ENCODE peak calls at places on chromosomes 3 and 15, in nine cellular contexts. One of them, this sample, is unnamed.

GRCh38 chr3:66312039-66312438 is 91.2 kb downstream of the SLC25A26 start:
- DNase-seq in SW 1271: no peak
- DNase-seq in AG09309: no peak
- DNase-seq in GM12865: no peak
- DNase-seq in RCC 7860: no peak
- DNase-seq in lower leg skin: no peak
- DNase-seq in T-helper 17 cell: no peak
- DNase-seq in foreskin keratinocyte: no peak
- DNase-seq in bronchial epithelial cell: no peak
- DNase-seq in this sample: no peak

GRCh38 chr3:119937229-119937628 is 155.3 kb downstream of the NR1I2 start:
- DNase-seq in SW 1271: no peak
- DNase-seq in AG09309: no peak
- DNase-seq in GM12865: peak
- DNase-seq in RCC 7860: no peak
- DNase-seq in lower leg skin: no peak
- DNase-seq in T-helper 17 cell: no peak
- DNase-seq in foreskin keratinocyte: no peak
- DNase-seq in bronchial epithelial cell: no peak
- DNase-seq in this sample: no peak

GRCh38 chr3:43391621-43392020 is 105.3 kb downstream of the SNRK start:
- DNase-seq in SW 1271: no peak
- DNase-seq in AG09309: no peak
- DNase-seq in GM12865: no peak
- DNase-seq in RCC 7860: no peak
- DNase-seq in lower leg skin: no peak
- DNase-seq in T-helper 17 cell: no peak
- DNase-seq in foreskin keratinocyte: no peak
- DNase-seq in bronchial epithelial cell: no peak
- DNase-seq in this sample: no peak

GRCh38 chr3:137116619-137117018 is 158.8 kb downstream of the IL20RB start:
- DNase-seq in SW 1271: no peak
- DNase-seq in AG09309: no peak
- DNase-seq in GM12865: no peak
- DNase-seq in RCC 7860: no peak
- DNase-seq in lower leg skin: no peak
- DNase-seq in T-helper 17 cell: no peak
- DNase-seq in foreskin keratinocyte: peak
- DNase-seq in bronchial epithelial cell: peak
- DNase-seq in this sample: no peak

GRCh38 chr3:176055851-176056250 is 1141.4 kb downstream of the TBL1XR1 start:
- DNase-seq in SW 1271: no peak
- DNase-seq in AG09309: no peak
- DNase-seq in GM12865: no peak
- DNase-seq in RCC 7860: no peak
- DNase-seq in lower leg skin: no peak
- DNase-seq in T-helper 17 cell: no peak
- DNase-seq in foreskin keratinocyte: no peak
- DNase-seq in bronchial epithelial cell: peak
- DNase-seq in this sample: no peak

GRCh38 chr3:121883507-121883906 is 10.7 kb upstream of the SLC15A2 start:
- DNase-seq in SW 1271: peak
- DNase-seq in AG09309: no peak
- DNase-seq in GM12865: peak
- DNase-seq in RCC 7860: peak
- DNase-seq in lower leg skin: no peak
- DNase-seq in T-helper 17 cell: no peak
- DNase-seq in foreskin keratinocyte: peak
- DNase-seq in bronchial epithelial cell: peak
- DNase-seq in this sample: no peak

GRCh38 chr15:65383991-65384390 is 6.2 kb upstream of the IGDCC3 start:
- DNase-seq in SW 1271: no peak
- DNase-seq in AG09309: no peak
- DNase-seq in GM12865: no peak
- DNase-seq in RCC 7860: no peak
- DNase-seq in lower leg skin: no peak
- DNase-seq in T-helper 17 cell: no peak
- DNase-seq in foreskin keratinocyte: no peak
- DNase-seq in bronchial epithelial cell: no peak
- DNase-seq in this sample: no peak

GRCh38 chr3:5053021-5053831 is 68.9 kb upstream of the ARL8B start:
- DNase-seq in SW 1271: no peak
- DNase-seq in AG09309: peak
- DNase-seq in GM12865: no peak
- DNase-seq in RCC 7860: no peak
- DNase-seq in lower leg skin: no peak
- DNase-seq in T-helper 17 cell: no peak
- DNase-seq in foreskin keratinocyte: peak
- DNase-seq in bronchial epithelial cell: peak
- DNase-seq in this sample: peak